ENCODE peak calls at places on chromosomes 1 and 21, in six cellular contexts. Q, N, G, K, E and Z are unnamed samples.

GRCh38 chr1:159113783-159114182 is 37.2 kb upstream of the AIM2 start:
- DNase-seq in E (no peak), Q (no peak), N (no peak), G (no peak), K (no peak), Z (no peak)

GRCh38 chr1:95041491-95042165 is 31.1 kb downstream of the ALG14 start:
- DNase-seq in K (peak; percentile 74), G (peak; percentile 60), Q (no peak), E (peak; percentile 59), N (peak; percentile 86), Z (peak; percentile 62)

GRCh38 chr1:220552672-220553258 is 24.8 kb downstream of the MARK1 start:
- DNase-seq in N (no peak), Q (no peak), G (no peak), E (no peak), K (no peak), Z (no peak)

GRCh38 chr1:66446261-66447001 is 87.5 kb upstream of the SGIP1 start:
- DNase-seq in N (no peak), K (peak; percentile 47), E (peak; percentile 74), G (no peak), Q (peak; percentile 47), Z (peak; percentile 73)

GRCh38 chr1:117710710-117711109 is 104.9 kb downstream of the TENT5C start:
- DNase-seq in K (no peak), G (no peak), N (no peak), E (no peak), Q (no peak), Z (no peak)

GRCh38 chr1:240092301-240093119 is 827 bp downstream of the FMN2 start:
- DNase-seq in K (no peak), G (peak; percentile 9), E (no peak), Q (no peak), N (peak; percentile 66), Z (no peak)

GRCh38 chr1:7437036-7437435 is 334.1 kb upstream of the VAMP3 start:
- DNase-seq in G (no peak), N (no peak), E (no peak), K (no peak), Q (no peak), Z (no peak)

GRCh38 chr1:95640746-95641145 is 406.7 kb downstream of the RWDD3 start:
- DNase-seq in K (peak; percentile 44), N (no peak), E (no peak), G (no peak), Q (no peak), Z (no peak)

GRCh38 chr1:213564215-213564659 is 423.5 kb upstream of the PROX1 start:
- DNase-seq in G (peak; percentile 19), K (peak; percentile 79), N (no peak), Q (no peak), E (peak; percentile 12), Z (no peak)

GRCh38 chr1:11339346-11340247 is 66.6 kb downstream of the UBIAD1 start:
- DNase-seq in K (no peak), G (peak; percentile 24), Q (no peak), E (peak; percentile 1), N (no peak), Z (no peak)

GRCh38 chr1:182739545-182739944 is 50.0 kb upstream of the NPL start:
- DNase-seq in N (no peak), E (no peak), Q (no peak), G (no peak), K (peak; percentile 44), Z (no peak)

GRCh38 chr1:166080965-166081870 is 85.6 kb downstream of the FAM78B start:
- DNase-seq in K (no peak), E (no peak), Q (no peak), G (no peak), N (no peak), Z (no peak)

GRCh38 chr1:111361761-111362160 is 65.8 kb downstream of the OVGP1 start:
- DNase-seq in Q (no peak), E (no peak), G (no peak), K (no peak), N (no peak), Z (no peak)

GRCh38 chr1:28835237-28835650 is 23.3 kb downstream of the OPRD1 start:
- DNase-seq in N (no peak), Q (no peak), K (no peak), E (no peak), G (no peak), Z (no peak)

GRCh38 chr1:181089017-181089776 is 697 bp downstream of the IER5 start:
- DNase-seq in N (no peak), K (no peak), Q (no peak), E (no peak), G (peak; percentile 39), Z (no peak)

GRCh38 chr1:36300526-36300925 is 5.6 kb upstream of the SH3D21 start:
- DNase-seq in N (no peak), K (no peak), G (no peak), Q (no peak), E (no peak), Z (no peak)

GRCh38 chr1:184300446-184300845 is 86.4 kb upstream of the C1orf21 start:
- DNase-seq in N (no peak), Q (no peak), G (no peak), K (no peak), E (no peak), Z (no peak)

GRCh38 chr1:175834597-175834996 is 91.2 kb upstream of the TNR start:
- DNase-seq in G (no peak), N (no peak), K (no peak), Q (no peak), E (no peak), Z (no peak)

GRCh38 chr1:8075511-8076051 is 49.5 kb upstream of the ERRFI1 start:
- DNase-seq in K (no peak), Q (no peak), N (no peak), E (no peak), G (no peak), Z (no peak)

GRCh38 chr21:45447821-45448220 is 42.9 kb downstream of the COL18A1 start:
- DNase-seq in E (no peak), Q (no peak), G (no peak), N (no peak), K (no peak), Z (no peak)

GRCh38 chr1:169514566-169515270 is 29.0 kb upstream of the SLC19A2 start:
- DNase-seq in G (no peak), N (no peak), Q (no peak), E (no peak), K (no peak), Z (no peak)

GRCh38 chr1:41810446-41810845 is 108.3 kb downstream of the HIVEP3 start:
- DNase-seq in K (no peak), E (no peak), N (no peak), Q (no peak), G (no peak), Z (no peak)

GRCh38 chr1:170660874-170661645 is 2.9 kb upstream of the PRRX1 start:
- DNase-seq in Q (no peak), K (no peak), G (no peak), N (no peak), E (no peak), Z (no peak)
- TF ChIP-seq POLR2AphosphoS5 in Q (no peak), K (no peak), G (no peak), N (no peak), E (no peak), Z (no peak)

DNA sequence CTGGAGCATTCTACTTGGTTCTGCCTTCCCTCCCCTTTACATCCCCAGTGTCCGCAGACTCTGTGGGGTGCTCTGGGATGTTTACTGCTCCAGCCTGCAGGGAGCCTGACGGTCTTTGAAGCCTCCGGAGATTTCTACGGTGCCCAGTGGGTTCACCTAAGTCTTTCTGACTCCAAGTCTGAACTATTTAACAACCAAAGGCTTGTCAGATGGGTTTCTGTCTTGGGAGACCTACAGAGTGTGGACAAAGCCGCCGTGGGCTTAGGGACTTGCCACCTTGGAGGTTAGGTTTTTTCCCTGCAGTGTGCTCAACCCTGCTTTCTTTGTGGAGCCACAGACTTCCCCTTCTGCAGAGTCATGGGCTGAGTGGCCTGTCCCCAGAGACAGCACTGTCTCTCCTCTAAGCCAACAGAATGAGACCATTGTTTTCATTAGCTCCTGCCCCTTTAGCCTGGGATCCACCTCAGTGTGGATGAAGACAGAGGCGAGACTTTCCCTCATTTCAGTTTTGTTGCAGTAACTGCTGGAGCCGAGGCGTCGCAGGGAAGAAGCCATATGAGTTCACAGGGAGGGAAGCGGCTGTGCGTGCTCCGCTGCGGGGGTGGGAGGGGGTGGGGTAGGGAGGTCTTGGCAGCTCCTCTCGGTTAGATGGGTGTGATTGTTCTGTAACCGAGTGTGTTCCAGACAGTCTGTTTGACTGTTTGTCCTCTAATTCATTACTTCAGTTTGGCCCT is 120.7 kb downstream of the CNIH3 start:
- DNase-seq in E (no peak), Q (peak; percentile 11), K (peak; percentile 10), N (peak; percentile 68), G (no peak), Z (no peak)
- H3K4me3 ChIP-seq in E (no peak overlapping the region), Q (no peak overlapping the region), K (no peak overlapping the region), N (no peak overlapping the region), G (no peak overlapping the region), Z (no peak overlapping the region)

GRCh38 chr1:61270761-61271411 is 188.5 kb downstream of the NFIA start:
- DNase-seq in N (no peak), G (no peak), E (no peak), Q (no peak), K (peak; percentile 46), Z (no peak)
- TF ChIP-seq POLR2AphosphoS5 in N (no peak), G (no peak), E (no peak), Q (no peak), K (no peak), Z (no peak)

GRCh38 chr1:6385673-6386191 is 7.8 kb downstream of the ACOT7 start:
- DNase-seq in N (peak; percentile 92), Q (no peak), E (peak; percentile 77), K (no peak), G (peak; percentile 25), Z (no peak)
- H3K4me3 ChIP-seq in N (no peak overlapping the region), Q (no peak overlapping the region), E (peak overlapping the region; percentile 58), K (no peak overlapping the region), G (no peak overlapping the region), Z (no peak overlapping the region)

DNA sequence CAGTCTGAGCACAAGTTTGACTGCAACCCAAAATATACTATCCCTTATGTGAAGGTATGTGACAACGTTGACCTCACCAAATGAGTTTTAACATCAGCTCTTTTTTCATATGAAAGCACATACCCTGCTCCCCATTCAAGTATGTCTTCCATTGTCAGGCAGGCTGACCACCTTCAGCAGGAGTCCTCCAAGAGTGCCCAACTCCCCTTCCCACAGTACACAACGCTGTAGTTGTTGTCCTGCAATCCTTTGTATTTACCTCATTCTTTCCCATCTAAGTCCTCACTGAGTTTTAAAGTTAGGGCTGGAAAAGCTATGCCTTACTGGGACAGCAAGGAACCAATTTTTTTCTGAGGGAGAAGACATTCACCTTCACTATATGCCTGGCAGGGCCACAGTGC is 14.7 kb downstream of the SFPQ start:
- DNase-seq in Q (no peak), G (no peak), K (no peak), E (no peak), N (no peak), Z (no peak)
- TF ChIP-seq POLR2AphosphoS5 in Q (peak; percentile 63), G (peak; percentile 7), K (no peak), E (no peak), N (peak; percentile 14), Z (no peak)

DNA sequence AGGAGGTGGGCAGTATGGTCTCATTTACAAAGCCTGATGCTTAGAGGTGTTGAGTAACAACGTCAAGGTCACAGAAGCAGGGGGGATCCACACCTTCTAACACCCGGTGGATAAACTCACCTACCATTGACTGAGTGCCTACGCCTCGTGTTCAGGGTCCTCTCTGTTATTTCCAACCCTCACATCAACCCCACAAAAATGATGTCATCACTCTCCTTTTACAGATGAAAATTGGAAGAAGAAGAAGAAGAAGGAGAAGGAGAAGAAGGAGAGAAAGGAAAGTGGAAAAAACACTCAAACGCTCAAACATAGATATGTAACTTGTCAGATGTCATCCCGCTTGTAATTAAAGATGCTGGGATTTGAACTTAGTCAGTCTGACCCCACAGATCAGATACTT is 653 bp upstream of the KCNN3 start:
- DNase-seq in E (no peak), Q (no peak), K (no peak), N (no peak), G (no peak), Z (no peak)
- H3K4me3 ChIP-seq in E (peak overlapping the region; percentile 58), Q (no peak overlapping the region), K (no peak overlapping the region), N (no peak overlapping the region), G (no peak overlapping the region), Z (peak overlapping the region; percentile 74)